ENCODE peak calls at places on chromosomes 2 and 18, in seven cellular contexts. R is K562, Z is NCI-H524, S is hypothalamus, D is T-cell, O is fibroblast of lung, N is neural progenitor cell. P is an unnamed sample.

GRCh38 chr2:60880633-60880987 is 764 bp upstream of the REL start:
- DNase-seq in R (no peak), Z (no peak), S (no peak), D (no peak), O (no peak), N (no peak), P (no peak)

GRCh38 chr18:6487968-6488367 is 73.3 kb upstream of the L3MBTL4 start:
- DNase-seq in R (no peak), Z (no peak), S (no peak), D (no peak), O (no peak), N (no peak), P (no peak)

GRCh38 chr2:209577376-209578357 is 153.8 kb downstream of the MAP2 start:
- DNase-seq in R (no peak), Z (no peak), S (no peak), D (no peak), O (peak; percentile 3), N (peak; percentile 61), P (no peak)

GRCh38 chr2:205763708-205764501 is 81.6 kb downstream of the NRP2 start:
- DNase-seq in R (peak; percentile 55), Z (peak; percentile 11), S (peak; percentile 29), D (no peak), O (peak; percentile 95), N (peak; percentile 86), P (no peak)

GRCh38 chr2:171551836-171552235 is 29.6 kb downstream of the CYBRD1 start:
- DNase-seq in R (no peak), Z (no peak), S (no peak), D (no peak), O (peak; percentile 55), N (no peak), P (no peak)

GRCh38 chr2:211793783-211794182 is 744.8 kb downstream of the ERBB4 start:
- DNase-seq in R (no peak), Z (no peak), S (no peak), D (no peak), O (no peak), N (no peak), P (no peak)

GRCh38 chr2:86368181-86368824 is 30.9 kb upstream of the REEP1 start:
- DNase-seq in R (peak; percentile 82), Z (peak; percentile 81), S (peak; percentile 16), D (peak; percentile 36), O (peak; percentile 20), N (peak; percentile 85), P (peak; percentile 8)

GRCh38 chr2:157302492-157303099 is 23.0 kb downstream of the ERMN start:
- DNase-seq in R (peak; percentile 68), Z (peak; percentile 1), S (peak; percentile 11), D (no peak), O (peak; percentile 33), N (peak; percentile 82), P (no peak)

GRCh38 chr2:201220102-201220570 is 37.2 kb downstream of the CASP10 start:
- DNase-seq in R (peak; percentile 67), Z (no peak), S (no peak), D (no peak), O (peak; percentile 9), N (peak; percentile 42), P (no peak)

GRCh38 chr2:85390941-85391669 is 19.1 kb downstream of the CAPG start:
- DNase-seq in R (peak; percentile 82), Z (no peak), S (peak; percentile 30), D (peak; percentile 71), O (peak; percentile 16), N (peak; percentile 70), P (peak; percentile 51)

GRCh38 chr2:133531382-133531781 is 36.9 kb downstream of the NCKAP5 start:
- DNase-seq in R (no peak), Z (no peak), S (no peak), D (no peak), O (no peak), N (no peak), P (no peak)

GRCh38 chr2:72919414-72920316 is 2.3 kb downstream of the EMX1 start:
- DNase-seq in R (no peak), Z (peak; percentile 52), S (no peak), D (no peak), O (no peak), N (peak; percentile 85), P (no peak)

GRCh38 chr2:43482974-43483373 is 112.9 kb downstream of the THADA start:
- DNase-seq in R (no peak), Z (no peak), S (no peak), D (no peak), O (peak; percentile 73), N (no peak), P (no peak)

GRCh38 chr2:182133195-182133891 is 147.7 kb downstream of the PPP1R1C start:
- DNase-seq in R (no peak), Z (no peak), S (no peak), D (no peak), O (peak; percentile 68), N (no peak), P (no peak)

GRCh38 chr2:141068053-141068682 is 1062.6 kb downstream of the LRP1B start:
- DNase-seq in R (no peak), Z (peak; percentile 2), S (no peak), D (no peak), O (no peak), N (peak; percentile 43), P (no peak)

GRCh38 chr2:144971937-144972336 is 452.0 kb upstream of the ZEB2 start:
- DNase-seq in R (no peak), Z (no peak), S (no peak), D (no peak), O (no peak), N (no peak), P (no peak)

GRCh38 chr2:11319939-11320338 is 24.5 kb downstream of the ROCK2 start:
- DNase-seq in R (no peak), Z (no peak), S (no peak), D (no peak), O (peak; percentile 90), N (no peak), P (no peak)

GRCh38 chr2:188693771-188694170 is 280.4 kb upstream of the COL3A1 start:
- DNase-seq in R (no peak), Z (no peak), S (no peak), D (no peak), O (no peak), N (no peak), P (no peak)

GRCh38 chr2:235468978-235469694 is 24.7 kb upstream of the AGAP1 start:
- DNase-seq in R (no peak), Z (no peak), S (peak; percentile 25), D (no peak), O (peak; percentile 86), N (peak; percentile 27), P (no peak)

GRCh38 chr2:9847140-9847539 is 3.9 kb downstream of the TAF1B start:
- DNase-seq in R (no peak), Z (no peak), S (no peak), D (no peak), O (peak; percentile 63), N (no peak), P (no peak)

GRCh38 chr2:66495788-66496640 is 61.1 kb downstream of the MEIS1 start:
- DNase-seq in R (peak; percentile 76), Z (no peak), S (no peak), D (no peak), O (peak; percentile 88), N (peak; percentile 38), P (no peak)

GRCh38 chr2:60148717-60149116 is 404.7 kb downstream of the BCL11A start:
- DNase-seq in R (no peak), Z (no peak), S (no peak), D (no peak), O (no peak), N (no peak), P (no peak)

GRCh38 chr2:145110668-145111067 is 590.7 kb upstream of the ZEB2 start:
- DNase-seq in R (no peak), Z (no peak), S (no peak), D (no peak), O (peak; percentile 76), N (no peak), P (no peak)

GRCh38 chr2:177338177-177338721 is 54.3 kb upstream of the AGPS start:
- DNase-seq in R (no peak), Z (no peak), S (no peak), D (no peak), O (peak; percentile 82), N (no peak), P (no peak)

GRCh38 chr2:219090900-219091299 is 30.2 kb upstream of the IHH start:
- DNase-seq in R (no peak), Z (no peak), S (no peak), D (no peak), O (no peak), N (no peak), P (no peak)

GRCh38 chr18:74898965-74899364 is 301.3 kb downstream of the ZNF407 start:
- DNase-seq in R (no peak), Z (no peak), S (no peak), D (no peak), O (peak; percentile 55), N (no peak), P (no peak)

GRCh38 chr2:206084870-206085741 is 868 bp downstream of the INO80D start:
- DNase-seq in R (peak; percentile 43), Z (no peak), S (no peak), D (peak; percentile 56), O (peak; percentile 22), N (peak; percentile 56), P (peak; percentile 71)

GRCh38 chr2:85159589-85159988 is 26.4 kb downstream of the TCF7L1 start:
- DNase-seq in R (no peak), Z (no peak), S (no peak), D (no peak), O (no peak), N (no peak), P (no peak)

GRCh38 chr2:96404446-96405373 is 69.1 kb downstream of the NCAPH start:
- DNase-seq in R (no peak), Z (peak; percentile 64), S (peak; percentile 74), D (no peak), O (no peak), N (no peak), P (no peak)

GRCh38 chr18:50268022-50268747 is 1.9 kb upstream of the CFAP53 start:
- DNase-seq in R (no peak), Z (no peak), S (peak; percentile 55), D (peak; percentile 67), O (peak; percentile 61), N (peak; percentile 81), P (peak; percentile 56)

GRCh38 chr2:147945660-147946059 is 74.9 kb downstream of the ORC4 start:
- DNase-seq in R (no peak), Z (no peak), S (no peak), D (no peak), O (peak; percentile 15), N (peak; percentile 40), P (no peak)

GRCh38 chr18:74731097-74731496 is 133.4 kb downstream of the ZNF407 start:
- DNase-seq in R (no peak), Z (no peak), S (no peak), D (no peak), O (peak; percentile 87), N (no peak), P (no peak)

GRCh38 chr2:74501335-74502071 is 2.1 kb upstream of the LBX2 start:
- DNase-seq in R (peak; percentile 31), Z (no peak), S (no peak), D (no peak), O (no peak), N (peak; percentile 41), P (no peak)

GRCh38 chr2:176501652-176502051 is 232.4 kb downstream of the MTX2 start:
- DNase-seq in R (no peak), Z (no peak), S (no peak), D (no peak), O (no peak), N (no peak), P (no peak)